ENCODE peak calls at places on chromosomes 2 and 18, in six cellular contexts. K is heart right ventricle; C is effector memory CD4-positive, alpha-beta T cell; X is left ventricle myocardium inferior; H is fibroblast of lung; J is SK-N-SH. B is an unnamed sample. For H3K4me1 and H3K36me3, the result is how much of the 10 kb centered on the place peaks cover.

GRCh38 chr18:3468833-3469232 is 18.9 kb downstream of the TGIF1 start:
- DNase-seq in H (no peak), J (no peak), K (no peak), X (no peak), C (no peak), B (no peak)

GRCh38 chr2:122692400-122693083 is 937.1 kb downstream of the TSN start:
- DNase-seq in X (no peak), C (no peak), J (no peak), K (no peak), H (no peak), B (no peak)

GRCh38 chr2:45728458-45728942 is 77.0 kb downstream of the PRKCE start:
- DNase-seq in H (no peak), X (no peak), C (no peak), J (no peak), K (no peak), B (no peak)

GRCh38 chr2:219099319-219099718 is 38.6 kb upstream of the IHH start:
- DNase-seq in J (no peak), C (no peak), K (no peak), H (peak), X (no peak), B (no peak)

GRCh38 chr2:174444761-174445160 is 42.1 kb downstream of the GPR155 start:
- DNase-seq in H (no peak), K (no peak), X (no peak), C (no peak), J (no peak), B (no peak)

GRCh38 chr18:24987933-24988840 is 363.8 kb downstream of the ZNF521 start:
- DNase-seq in J (no peak), K (peak), H (no peak), X (peak), C (no peak), B (no peak)

GRCh38 chr18:21242141-21243040 is at the start of gene GREB1L:
- DNase-seq in X (peak), C (no peak), K (peak), J (peak), H (peak), B (no peak)

GRCh38 chr2:27069436-27069835 is 2.0 kb downstream of the OST4 start:
- DNase-seq in H (no peak), X (no peak), C (no peak), J (no peak), K (no peak), B (no peak)

GRCh38 chr2:19769513-19769912 is 132.3 kb downstream of the TTC32 start:
- DNase-seq in C (no peak), J (no peak), K (no peak), X (no peak), H (peak), B (no peak)

GRCh38 chr2:200603972-200604371 is 18.2 kb downstream of the AOX1 start:
- DNase-seq in X (no peak), K (no peak), C (no peak), J (no peak), H (peak), B (no peak)

GRCh38 chr2:131966256-131966655 is 195.5 kb downstream of the ANKRD30BL start:
- DNase-seq in H (no peak), K (no peak), X (no peak), C (no peak), J (no peak), B (no peak)

GRCh38 chr2:127382836-127383235 is 4.9 kb downstream of the MAP3K2 start:
- DNase-seq in J (no peak), K (no peak), H (no peak), C (no peak), X (no peak), B (no peak)

GRCh38 chr2:134253804-134254203 is at the start of gene MGAT5:
- DNase-seq in X (no peak), C (no peak), H (no peak), J (no peak), K (no peak), B (no peak)

GRCh38 chr2:191013617-191013875 is 425 bp downstream of the STAT1 start:
- DNase-seq in J (no peak), C (no peak), H (no peak), X (no peak), K (no peak), B (no peak)

GRCh38 chr2:135650721-135651120 is 90.9 kb upstream of the UBXN4 start:
- DNase-seq in C (no peak), K (no peak), H (no peak), X (no peak), J (no peak), B (no peak)

GRCh38 chr2:240247241-240247867 is 106.9 kb upstream of the OTOS start:
- DNase-seq in X (no peak), K (no peak), H (no peak), C (no peak), J (peak), B (no peak)

GRCh38 chr2:100237770-100238169 is 84.5 kb downstream of the LONRF2 start:
- DNase-seq in J (peak), K (no peak), H (no peak), C (no peak), X (no peak), B (no peak)

GRCh38 chr2:27211241-27211942 is 449 bp upstream of the ATRAID start:
- DNase-seq in H (no peak), J (peak), X (no peak), C (no peak), K (no peak), B (no peak)

GRCh38 chr18:47987456-47987735 is 56.9 kb upstream of the SMAD2 start:
- DNase-seq in H (no peak), X (no peak), C (no peak), J (no peak), K (no peak), B (no peak)

GRCh38 chr2:88737385-88737784 is 45.9 kb downstream of the RPIA start:
- DNase-seq in X (no peak), H (no peak), K (no peak), J (no peak), C (no peak), B (no peak)

GRCh38 chr2:63842149-63843061 is 709 bp downstream of the UGP2 start:
- DNase-seq in X (no peak), H (peak), J (peak), C (no peak), K (peak), B (peak)

GRCh38 chr2:129375587-129375986 is 603.9 kb upstream of the RAB6C start:
- DNase-seq in C (no peak), K (no peak), H (no peak), X (no peak), J (no peak), B (no peak)

GRCh38 chr2:240248981-240249422 is 108.5 kb upstream of the OTOS start:
- DNase-seq in C (no peak), K (no peak), J (peak), X (no peak), H (no peak), B (no peak)

GRCh38 chr2:106158871-106159270 is 35.2 kb downstream of the UXS1 start:
- DNase-seq in J (no peak), K (no peak), H (no peak), X (no peak), C (peak), B (peak)

GRCh38 chr2:106156305-106157288 is 37.5 kb downstream of the UXS1 start:
- DNase-seq in C (no peak), H (peak), X (no peak), J (no peak), K (no peak), B (no peak)

GRCh38 chr2:106157416-106157815 is 36.7 kb downstream of the UXS1 start:
- DNase-seq in H (no peak), J (no peak), K (no peak), C (no peak), X (no peak), B (no peak)

GRCh38 chr2:106159867-106160785 is 34.0 kb downstream of the UXS1 start:
- DNase-seq in K (no peak), H (no peak), C (peak), J (no peak), X (no peak), B (peak)

DNA sequence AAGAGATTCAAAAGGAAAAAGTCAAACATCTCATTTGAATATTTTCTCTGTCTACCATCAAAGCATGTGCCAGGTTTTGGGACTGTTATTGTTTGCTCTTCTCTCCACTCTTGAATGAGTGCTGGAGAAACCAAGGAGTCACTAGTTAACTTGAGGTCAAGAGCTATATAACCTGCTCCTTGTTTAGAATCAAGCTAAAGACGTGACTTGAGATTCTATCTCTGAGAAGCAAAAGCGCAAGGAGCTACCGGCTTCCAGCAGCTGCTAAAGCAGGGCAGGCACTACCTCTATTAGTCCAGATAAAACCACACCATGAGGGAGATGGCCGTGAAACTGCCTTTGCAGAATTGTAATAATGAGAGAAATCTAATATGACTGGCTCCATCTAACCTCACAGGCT is 36.0 kb downstream of the UXS1 start:
- DNase-seq in C (no peak), H (no peak), J (no peak), X (no peak), K (no peak), B (no peak)
- H3K4me1 ChIP-seq in C (under half), H (under half), J (under half), X (under half), K (under half), B (half or more)

GRCh38 chr2:85590950-85591349 is 4.6 kb upstream of the RNF181 start:
- DNase-seq in K (no peak), H (no peak), C (no peak), J (no peak), X (no peak), B (no peak)
- H3K4me3 ChIP-seq in K (peak), H (no peak), C (no peak), J (no peak), X (peak), B (no peak)

DNA sequence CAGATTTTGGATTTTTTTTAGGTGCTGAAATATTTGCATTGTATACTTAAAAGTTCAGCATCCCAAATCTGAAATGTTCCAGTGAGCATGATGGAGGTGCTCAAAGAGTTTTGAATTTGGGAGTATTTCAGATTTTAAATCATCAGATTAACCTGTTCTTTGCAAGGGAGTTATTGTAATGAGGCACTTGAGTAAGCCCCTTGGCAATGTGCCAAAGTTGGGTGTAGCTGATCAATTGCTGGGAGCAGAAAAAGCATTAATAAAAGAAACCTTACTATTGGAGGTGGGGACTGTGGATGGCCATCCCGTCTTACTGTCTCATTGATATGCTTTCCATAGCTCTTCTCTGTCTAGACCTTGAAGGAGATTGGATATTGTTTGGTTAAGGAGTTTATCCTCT is 28.3 kb downstream of the MALT1 start:
- DNase-seq in C (no peak), K (no peak), H (peak), J (no peak), X (no peak), B (no peak)
- H3K36me3 ChIP-seq in C (under half), K (under half), H (under half), J (under half), X (under half), B (under half)

GRCh38 chr2:18156421-18156820 is 278.0 kb downstream of the KCNS3 start:
- DNase-seq in C (no peak), X (no peak), K (no peak), H (no peak), J (no peak), B (no peak)
- H3K4me1 ChIP-seq in C (under half), X (under half), K (under half), H (under half), J (under half), B (under half)

GRCh38 chr2:42171396-42171971 is 2.3 kb downstream of the EML4 start:
- DNase-seq in J (peak), C (no peak), H (no peak), K (no peak), X (no peak), B (no peak)
- H3K4me3 ChIP-seq in J (peak), C (peak), H (peak), K (peak), X (peak), B (peak)

B was measured in CD8-positive, alpha-beta memory T cell.